ENCODE peak calls at places on chromosomes 3 and 15, in ten cellular contexts. One of them, this sample, is unnamed.

GRCh38 chr15:89419370-89419984 is 76.9 kb downstream of the RHCG start:
- DNase-seq in astrocyte of the spinal cord: no peak
- DNase-seq in effector memory CD8-positive, alpha-beta T cell: peak; percentile 33
- DNase-seq in ureter: no peak
- DNase-seq in non-pigmented ciliary epithelial cell: no peak
- DNase-seq in ovary: peak; percentile 66
- DNase-seq in Kasumi-1: peak; percentile 48
- DNase-seq in stromal cell of bone marrow: peak; percentile 21
- DNase-seq in cardiac muscle cell: peak; percentile 60
- DNase-seq in T-helper 2 cell: no peak
- DNase-seq in this sample: no peak

GRCh38 chr3:127455541-127456450 is 134.7 kb downstream of the TPRA1 start:
- DNase-seq in Kasumi-1: peak; percentile 62
- DNase-seq in non-pigmented ciliary epithelial cell: no peak
- DNase-seq in cardiac muscle cell: peak; percentile 68
- DNase-seq in ureter: peak; percentile 70
- DNase-seq in ovary: peak; percentile 87
- DNase-seq in effector memory CD8-positive, alpha-beta T cell: peak; percentile 23
- DNase-seq in stromal cell of bone marrow: peak; percentile 25
- DNase-seq in astrocyte of the spinal cord: peak; percentile 48
- DNase-seq in T-helper 2 cell: no peak
- DNase-seq in this sample: peak; percentile 53

GRCh38 chr3:23748398-23749110 is 57.2 kb upstream of the UBE2E1 start:
- DNase-seq in non-pigmented ciliary epithelial cell: no peak
- DNase-seq in astrocyte of the spinal cord: no peak
- DNase-seq in ovary: no peak
- DNase-seq in cardiac muscle cell: peak; percentile 70
- DNase-seq in ureter: no peak
- DNase-seq in effector memory CD8-positive, alpha-beta T cell: no peak
- DNase-seq in Kasumi-1: peak; percentile 76
- DNase-seq in stromal cell of bone marrow: no peak
- DNase-seq in T-helper 2 cell: no peak
- DNase-seq in this sample: no peak

GRCh38 chr15:20294651-20295237 is 246.9 kb downstream of the GOLGA6L6 start:
- DNase-seq in astrocyte of the spinal cord: no peak
- DNase-seq in T-helper 2 cell: no peak
- DNase-seq in effector memory CD8-positive, alpha-beta T cell: no peak
- DNase-seq in stromal cell of bone marrow: no peak
- DNase-seq in cardiac muscle cell: no peak
- DNase-seq in ovary: no peak
- DNase-seq in non-pigmented ciliary epithelial cell: no peak
- DNase-seq in Kasumi-1: no peak
- DNase-seq in ureter: peak; percentile 43
- DNase-seq in this sample: no peak

GRCh38 chr3:43378066-43378935 is 92.0 kb downstream of the SNRK start:
- DNase-seq in effector memory CD8-positive, alpha-beta T cell: peak; percentile 65
- DNase-seq in cardiac muscle cell: peak; percentile 44
- DNase-seq in T-helper 2 cell: peak; percentile 23
- DNase-seq in ovary: no peak
- DNase-seq in ureter: no peak
- DNase-seq in Kasumi-1: peak; percentile 52
- DNase-seq in stromal cell of bone marrow: no peak
- DNase-seq in non-pigmented ciliary epithelial cell: no peak
- DNase-seq in astrocyte of the spinal cord: peak; percentile 47
- DNase-seq in this sample: peak; percentile 68

GRCh38 chr3:14460342-14461005 is 58.1 kb downstream of the SLC6A6 start:
- DNase-seq in stromal cell of bone marrow: peak; percentile 95
- DNase-seq in Kasumi-1: no peak
- DNase-seq in non-pigmented ciliary epithelial cell: no peak
- DNase-seq in ovary: peak; percentile 91
- DNase-seq in cardiac muscle cell: peak; percentile 99
- DNase-seq in ureter: peak; percentile 67
- DNase-seq in effector memory CD8-positive, alpha-beta T cell: no peak
- DNase-seq in astrocyte of the spinal cord: peak; percentile 98
- DNase-seq in T-helper 2 cell: no peak
- DNase-seq in this sample: no peak

GRCh38 chr3:153042088-153042487 is 119.9 kb upstream of the RAP2B start:
- DNase-seq in T-helper 2 cell: no peak
- DNase-seq in stromal cell of bone marrow: no peak
- DNase-seq in effector memory CD8-positive, alpha-beta T cell: no peak
- DNase-seq in non-pigmented ciliary epithelial cell: no peak
- DNase-seq in astrocyte of the spinal cord: no peak
- DNase-seq in ureter: no peak
- DNase-seq in cardiac muscle cell: no peak
- DNase-seq in ovary: no peak
- DNase-seq in Kasumi-1: no peak
- DNase-seq in this sample: no peak

GRCh38 chr3:43266995-43267394 is 19.3 kb upstream of the SNRK start:
- DNase-seq in Kasumi-1: no peak
- DNase-seq in T-helper 2 cell: no peak
- DNase-seq in stromal cell of bone marrow: no peak
- DNase-seq in ovary: no peak
- DNase-seq in astrocyte of the spinal cord: no peak
- DNase-seq in cardiac muscle cell: no peak
- DNase-seq in ureter: no peak
- DNase-seq in effector memory CD8-positive, alpha-beta T cell: no peak
- DNase-seq in non-pigmented ciliary epithelial cell: no peak
- DNase-seq in this sample: no peak

GRCh38 chr15:64894395-64895056 is 17.2 kb upstream of the ANKDD1A start:
- DNase-seq in effector memory CD8-positive, alpha-beta T cell: peak; percentile 81
- DNase-seq in ovary: no peak
- DNase-seq in Kasumi-1: peak; percentile 20
- DNase-seq in astrocyte of the spinal cord: no peak
- DNase-seq in cardiac muscle cell: no peak
- DNase-seq in non-pigmented ciliary epithelial cell: no peak
- DNase-seq in stromal cell of bone marrow: no peak
- DNase-seq in T-helper 2 cell: peak; percentile 60
- DNase-seq in ureter: peak; percentile 78
- DNase-seq in this sample: peak; percentile 64

GRCh38 chr15:51801391-51801835 is 28.0 kb upstream of the TMOD3 start:
- DNase-seq in cardiac muscle cell: peak; percentile 62
- DNase-seq in astrocyte of the spinal cord: peak; percentile 64
- DNase-seq in stromal cell of bone marrow: no peak
- DNase-seq in T-helper 2 cell: no peak
- DNase-seq in ovary: no peak
- DNase-seq in ureter: no peak
- DNase-seq in Kasumi-1: no peak
- DNase-seq in non-pigmented ciliary epithelial cell: no peak
- DNase-seq in effector memory CD8-positive, alpha-beta T cell: no peak
- DNase-seq in this sample: peak; percentile 41

GRCh38 chr3:126704494-126705214 is 614 bp downstream of the CHCHD6 start:
- DNase-seq in T-helper 2 cell: no peak
- DNase-seq in Kasumi-1: no peak
- DNase-seq in stromal cell of bone marrow: no peak
- DNase-seq in effector memory CD8-positive, alpha-beta T cell: no peak
- DNase-seq in astrocyte of the spinal cord: peak; percentile 15
- DNase-seq in ureter: no peak
- DNase-seq in ovary: no peak
- DNase-seq in non-pigmented ciliary epithelial cell: no peak
- DNase-seq in cardiac muscle cell: no peak
- DNase-seq in this sample: no peak

GRCh38 chr3:78937486-78937885 is 830.3 kb downstream of the ROBO1 start:
- DNase-seq in stromal cell of bone marrow: no peak
- DNase-seq in ovary: no peak
- DNase-seq in T-helper 2 cell: no peak
- DNase-seq in ureter: no peak
- DNase-seq in non-pigmented ciliary epithelial cell: no peak
- DNase-seq in astrocyte of the spinal cord: no peak
- DNase-seq in cardiac muscle cell: no peak
- DNase-seq in Kasumi-1: no peak
- DNase-seq in effector memory CD8-positive, alpha-beta T cell: no peak
- DNase-seq in this sample: no peak

GRCh38 chr3:128906031-128906803 is 26.8 kb downstream of the ACAD9 start:
- DNase-seq in stromal cell of bone marrow: no peak
- DNase-seq in Kasumi-1: no peak
- DNase-seq in astrocyte of the spinal cord: no peak
- DNase-seq in non-pigmented ciliary epithelial cell: no peak
- DNase-seq in T-helper 2 cell: no peak
- DNase-seq in ureter: no peak
- DNase-seq in effector memory CD8-positive, alpha-beta T cell: no peak
- DNase-seq in cardiac muscle cell: no peak
- DNase-seq in ovary: no peak
- DNase-seq in this sample: no peak

GRCh38 chr3:27721717-27722564 is at the start of gene EOMES:
- DNase-seq in Kasumi-1: peak; percentile 66
- DNase-seq in non-pigmented ciliary epithelial cell: no peak
- DNase-seq in ureter: no peak
- DNase-seq in cardiac muscle cell: peak; percentile 43
- DNase-seq in ovary: no peak
- DNase-seq in T-helper 2 cell: no peak
- DNase-seq in stromal cell of bone marrow: no peak
- DNase-seq in astrocyte of the spinal cord: peak; percentile 58
- DNase-seq in effector memory CD8-positive, alpha-beta T cell: peak; percentile 79
- DNase-seq in this sample: peak; percentile 46

GRCh38 chr3:114809668-114810413 is 337.2 kb downstream of the ZBTB20 start:
- DNase-seq in astrocyte of the spinal cord: peak; percentile 65
- DNase-seq in stromal cell of bone marrow: peak; percentile 22
- DNase-seq in effector memory CD8-positive, alpha-beta T cell: peak; percentile 19
- DNase-seq in non-pigmented ciliary epithelial cell: no peak
- DNase-seq in ureter: no peak
- DNase-seq in Kasumi-1: no peak
- DNase-seq in ovary: no peak
- DNase-seq in T-helper 2 cell: no peak
- DNase-seq in cardiac muscle cell: no peak
- DNase-seq in this sample: peak; percentile 23

GRCh38 chr3:54215521-54215920 is 93.2 kb downstream of the CACNA2D3 start:
- DNase-seq in ovary: no peak
- DNase-seq in effector memory CD8-positive, alpha-beta T cell: no peak
- DNase-seq in T-helper 2 cell: no peak
- DNase-seq in stromal cell of bone marrow: no peak
- DNase-seq in Kasumi-1: no peak
- DNase-seq in astrocyte of the spinal cord: no peak
- DNase-seq in ureter: no peak
- DNase-seq in non-pigmented ciliary epithelial cell: no peak
- DNase-seq in cardiac muscle cell: no peak
- DNase-seq in this sample: no peak

GRCh38 chr15:44307712-44308111 is 19.2 kb downstream of the GOLM2 start:
- DNase-seq in effector memory CD8-positive, alpha-beta T cell: no peak
- DNase-seq in cardiac muscle cell: no peak
- DNase-seq in non-pigmented ciliary epithelial cell: no peak
- DNase-seq in astrocyte of the spinal cord: no peak
- DNase-seq in ovary: no peak
- DNase-seq in Kasumi-1: no peak
- DNase-seq in ureter: no peak
- DNase-seq in stromal cell of bone marrow: no peak
- DNase-seq in T-helper 2 cell: no peak
- DNase-seq in this sample: no peak

GRCh38 chr3:135766113-135766512 is 199.4 kb upstream of the PPP2R3A start:
- DNase-seq in cardiac muscle cell: no peak
- DNase-seq in astrocyte of the spinal cord: no peak
- DNase-seq in ureter: no peak
- DNase-seq in T-helper 2 cell: no peak
- DNase-seq in non-pigmented ciliary epithelial cell: no peak
- DNase-seq in effector memory CD8-positive, alpha-beta T cell: no peak
- DNase-seq in Kasumi-1: no peak
- DNase-seq in stromal cell of bone marrow: no peak
- DNase-seq in ovary: no peak
- DNase-seq in this sample: no peak

GRCh38 chr3:106635271-106635670 is 742.0 kb upstream of the CCDC54 start:
- DNase-seq in ovary: no peak
- DNase-seq in effector memory CD8-positive, alpha-beta T cell: no peak
- DNase-seq in astrocyte of the spinal cord: peak; percentile 91
- DNase-seq in cardiac muscle cell: peak; percentile 77
- DNase-seq in Kasumi-1: no peak
- DNase-seq in ureter: no peak
- DNase-seq in T-helper 2 cell: no peak
- DNase-seq in stromal cell of bone marrow: peak; percentile 78
- DNase-seq in non-pigmented ciliary epithelial cell: peak; percentile 64
- DNase-seq in this sample: no peak

GRCh38 chr15:52778457-52778856 is 11.7 kb downstream of the ONECUT1 start:
- DNase-seq in non-pigmented ciliary epithelial cell: no peak
- DNase-seq in ovary: no peak
- DNase-seq in ureter: no peak
- DNase-seq in Kasumi-1: no peak
- DNase-seq in T-helper 2 cell: no peak
- DNase-seq in stromal cell of bone marrow: no peak
- DNase-seq in astrocyte of the spinal cord: no peak
- DNase-seq in effector memory CD8-positive, alpha-beta T cell: no peak
- DNase-seq in cardiac muscle cell: no peak
- DNase-seq in this sample: no peak

GRCh38 chr3:32440481-32441350 is 49.1 kb downstream of the CMTM7 start:
- DNase-seq in ovary: no peak
- DNase-seq in cardiac muscle cell: no peak
- DNase-seq in ureter: no peak
- DNase-seq in non-pigmented ciliary epithelial cell: no peak
- DNase-seq in Kasumi-1: no peak
- DNase-seq in effector memory CD8-positive, alpha-beta T cell: no peak
- DNase-seq in T-helper 2 cell: no peak
- DNase-seq in stromal cell of bone marrow: no peak
- DNase-seq in astrocyte of the spinal cord: no peak
- DNase-seq in this sample: no peak

GRCh38 chr3:123693584-123693983 is 108.7 kb upstream of the HACD2 start:
- DNase-seq in stromal cell of bone marrow: no peak
- DNase-seq in Kasumi-1: no peak
- DNase-seq in astrocyte of the spinal cord: no peak
- DNase-seq in non-pigmented ciliary epithelial cell: no peak
- DNase-seq in ureter: no peak
- DNase-seq in T-helper 2 cell: no peak
- DNase-seq in cardiac muscle cell: no peak
- DNase-seq in effector memory CD8-positive, alpha-beta T cell: no peak
- DNase-seq in ovary: no peak
- DNase-seq in this sample: no peak

GRCh38 chr15:60223161-60223560 is 174.6 kb downstream of the ANXA2 start:
- DNase-seq in Kasumi-1: no peak
- DNase-seq in ureter: no peak
- DNase-seq in T-helper 2 cell: no peak
- DNase-seq in cardiac muscle cell: no peak
- DNase-seq in non-pigmented ciliary epithelial cell: no peak
- DNase-seq in stromal cell of bone marrow: no peak
- DNase-seq in ovary: no peak
- DNase-seq in astrocyte of the spinal cord: no peak
- DNase-seq in effector memory CD8-positive, alpha-beta T cell: no peak
- DNase-seq in this sample: no peak

GRCh38 chr15:89575656-89576416 is 567 bp downstream of the TICRR start:
- DNase-seq in stromal cell of bone marrow: no peak
- DNase-seq in effector memory CD8-positive, alpha-beta T cell: no peak
- DNase-seq in non-pigmented ciliary epithelial cell: no peak
- DNase-seq in ovary: no peak
- DNase-seq in Kasumi-1: no peak
- DNase-seq in cardiac muscle cell: peak; percentile 33
- DNase-seq in T-helper 2 cell: peak; percentile 9
- DNase-seq in ureter: no peak
- DNase-seq in astrocyte of the spinal cord: peak; percentile 6
- DNase-seq in this sample: no peak

GRCh38 chr3:120324185-120324584 is 25.0 kb downstream of the LRRC58 start:
- DNase-seq in cardiac muscle cell: no peak
- DNase-seq in astrocyte of the spinal cord: peak; percentile 37
- DNase-seq in effector memory CD8-positive, alpha-beta T cell: no peak
- DNase-seq in stromal cell of bone marrow: peak; percentile 17
- DNase-seq in Kasumi-1: no peak
- DNase-seq in T-helper 2 cell: no peak
- DNase-seq in ovary: no peak
- DNase-seq in ureter: no peak
- DNase-seq in non-pigmented ciliary epithelial cell: no peak
- DNase-seq in this sample: no peak

GRCh38 chr15:33048255-33048654 is 146.3 kb downstream of the FMN1 start:
- DNase-seq in stromal cell of bone marrow: no peak
- DNase-seq in Kasumi-1: no peak
- DNase-seq in effector memory CD8-positive, alpha-beta T cell: no peak
- DNase-seq in ovary: no peak
- DNase-seq in T-helper 2 cell: no peak
- DNase-seq in cardiac muscle cell: no peak
- DNase-seq in astrocyte of the spinal cord: no peak
- DNase-seq in non-pigmented ciliary epithelial cell: no peak
- DNase-seq in ureter: no peak
- DNase-seq in this sample: no peak

GRCh38 chr3:129268396-129268795 is 10.3 kb upstream of the HMCES start:
- DNase-seq in cardiac muscle cell: no peak
- DNase-seq in ureter: no peak
- DNase-seq in effector memory CD8-positive, alpha-beta T cell: no peak
- DNase-seq in astrocyte of the spinal cord: no peak
- DNase-seq in non-pigmented ciliary epithelial cell: no peak
- DNase-seq in Kasumi-1: no peak
- DNase-seq in ovary: no peak
- DNase-seq in stromal cell of bone marrow: no peak
- DNase-seq in T-helper 2 cell: no peak
- DNase-seq in this sample: no peak

GRCh38 chr15:89278307-89278706 is 34.5 kb downstream of the FANCI start:
- DNase-seq in Kasumi-1: no peak
- DNase-seq in non-pigmented ciliary epithelial cell: no peak
- DNase-seq in ovary: no peak
- DNase-seq in stromal cell of bone marrow: peak; percentile 8
- DNase-seq in cardiac muscle cell: no peak
- DNase-seq in effector memory CD8-positive, alpha-beta T cell: no peak
- DNase-seq in astrocyte of the spinal cord: no peak
- DNase-seq in T-helper 2 cell: no peak
- DNase-seq in ureter: no peak
- DNase-seq in this sample: no peak

This sample was measured in small intestine.